ENCODE peak calls at places on chromosomes 16 and 17, in five cellular contexts. R, T, P, N and H are unnamed samples.

GRCh38 chr16:56343661-56344517 is 81.5 kb downstream of the AMFR start:
- DNase-seq in R (no peak), T (no peak), P (no peak), N (no peak), H (no peak)

GRCh38 chr16:9049241-9049640 is 42.2 kb upstream of the HAPSTR1 start:
- DNase-seq in R (peak; percentile 97), T (no peak), P (no peak), N (no peak), H (no peak)

GRCh38 chr17:3982113-3982512 is 17.9 kb upstream of the ATP2A3 start:
- DNase-seq in R (no peak), T (no peak), P (no peak), N (no peak), H (peak; percentile 65)

GRCh38 chr16:2897110-2897509 is 14.1 kb downstream of the FLYWCH2 start:
- DNase-seq in R (peak; percentile 58), T (no peak), P (no peak), N (no peak), H (no peak)

GRCh38 chr16:88769617-88770458 is 15.2 kb downstream of the PIEZO1 start:
- DNase-seq in R (no peak), T (peak; percentile 61), P (no peak), N (peak; percentile 78), H (peak; percentile 86)

GRCh38 chr16:76668207-76668725 is 391.1 kb downstream of the CNTNAP4 start:
- DNase-seq in R (no peak), T (no peak), P (no peak), N (peak; percentile 1), H (no peak)

GRCh38 chr17:17051791-17052461 is 9.7 kb downstream of the MPRIP start:
- DNase-seq in R (peak; percentile 15), T (peak; percentile 57), P (no peak), N (no peak), H (peak; percentile 68)

GRCh38 chr17:8076502-8077266 is 10.8 kb downstream of the ALOX12B start:
- DNase-seq in R (no peak), T (no peak), P (no peak), N (no peak), H (no peak)

GRCh38 chr17:27296427-27296979 is 2.6 kb downstream of the WSB1 start:
- DNase-seq in R (peak; percentile 85), T (no peak), P (no peak), N (no peak), H (no peak)

GRCh38 chr16:4388275-4389021 is 16.8 kb downstream of the VASN start:
- DNase-seq in R (no peak), T (no peak), P (no peak), N (no peak), H (no peak)

GRCh38 chr17:7074931-7075330 is 5.1 kb downstream of the CLEC10A start:
- DNase-seq in R (no peak), T (no peak), P (no peak), N (no peak), H (no peak)

GRCh38 chr17:59356543-59357218 is 25.2 kb downstream of the YPEL2 start:
- DNase-seq in R (peak; percentile 73), T (no peak), P (no peak), N (no peak), H (no peak)

GRCh38 chr16:28495795-28496749 is 1.6 kb downstream of the APOBR start:
- DNase-seq in R (no peak), T (no peak), P (no peak), N (no peak), H (no peak)

GRCh38 chr17:72188801-72189200 is 68.0 kb downstream of the SOX9 start:
- DNase-seq in R (no peak), T (no peak), P (no peak), N (no peak), H (no peak)

GRCh38 chr17:1275205-1275961 is 4.1 kb upstream of the TRARG1 start:
- DNase-seq in R (no peak), T (no peak), P (no peak), N (no peak), H (no peak)

GRCh38 chr16:55264949-55265348 is 59.1 kb upstream of the IRX6 start:
- DNase-seq in R (no peak), T (no peak), P (no peak), N (no peak), H (no peak)

GRCh38 chr17:51445934-51446333 is 185.6 kb downstream of the UTP18 start:
- DNase-seq in R (no peak), T (no peak), P (no peak), N (no peak), H (no peak)

GRCh38 chr16:80016689-80017088 is 416.2 kb upstream of the MAF start:
- DNase-seq in R (no peak), T (no peak), P (no peak), N (no peak), H (no peak)
- H3K27ac ChIP-seq in R (no peak overlapping the region), T (no peak overlapping the region), P (no peak overlapping the region), N (no peak overlapping the region), H (no peak overlapping the region)

DNA sequence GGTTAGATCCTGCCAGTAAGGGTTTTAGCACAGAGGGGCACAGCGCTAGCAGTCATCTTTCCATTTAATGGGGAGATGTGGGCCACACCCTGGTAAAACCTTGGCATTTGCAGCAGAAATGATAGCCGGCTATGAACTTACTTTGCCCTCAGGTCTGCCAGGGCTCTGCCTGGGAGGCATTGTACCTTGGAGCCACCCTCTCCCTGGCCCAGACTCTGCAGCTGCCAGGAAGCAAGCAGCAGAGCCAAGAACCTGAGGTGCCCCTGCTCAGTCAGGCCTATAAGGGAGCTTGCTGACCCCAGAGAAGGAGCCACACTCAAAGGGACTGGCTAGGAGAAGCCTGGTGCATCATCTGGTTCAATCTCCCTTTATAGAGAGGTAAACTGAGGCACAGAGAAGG is 23.7 kb upstream of the PHF12 start:
- DNase-seq in R (no peak), T (no peak), P (no peak), N (no peak), H (no peak)
- H3K27me3 ChIP-seq in R (peaks cover 84% of the 10 kb centered on the region), T (no peaks in the 10 kb centered on the region), P (no peaks in the 10 kb centered on the region), N (no peaks in the 10 kb centered on the region), H (no peaks in the 10 kb centered on the region)

DNA sequence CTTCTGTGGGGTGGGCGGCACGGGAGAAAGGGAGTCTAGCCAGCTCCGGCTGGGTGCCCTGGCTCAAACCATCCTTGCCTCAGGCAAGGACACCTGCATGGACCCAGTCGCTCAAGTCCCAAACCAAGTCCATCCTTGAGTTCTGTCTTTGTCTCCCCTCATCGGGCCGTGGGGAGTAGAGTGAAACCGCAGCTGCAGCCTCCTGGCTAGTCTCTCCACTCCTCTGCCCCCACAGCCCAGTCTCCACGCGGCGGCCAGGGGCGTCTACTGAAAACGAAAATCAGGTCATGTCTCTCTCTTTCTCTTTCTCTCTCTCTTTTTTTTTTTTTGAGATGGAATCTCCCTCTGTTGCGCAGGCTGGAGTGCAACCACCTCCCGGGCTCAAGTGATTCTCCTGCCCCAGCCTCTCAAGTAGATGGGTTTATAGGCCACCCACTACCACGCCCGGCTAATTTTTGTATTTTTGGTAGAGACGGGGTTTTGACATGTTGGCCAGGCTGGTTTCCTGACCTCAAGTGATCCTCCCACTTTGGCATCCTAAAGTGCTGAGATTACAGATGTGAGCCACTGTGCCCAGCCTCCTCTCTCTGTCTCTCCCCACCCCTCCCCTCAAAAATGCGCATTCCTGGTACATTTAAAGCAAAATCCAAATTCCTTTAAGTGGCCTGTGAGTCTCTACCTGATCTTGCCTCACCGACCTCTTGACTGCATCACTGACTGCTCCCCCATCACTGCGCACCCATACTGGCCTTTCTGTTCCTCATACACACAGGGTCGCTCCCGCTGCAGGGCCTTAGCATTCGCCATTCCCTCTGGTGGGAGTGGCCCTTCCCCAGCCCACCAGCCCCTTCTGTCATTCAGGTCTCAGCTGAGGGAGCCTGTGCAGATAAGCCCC is 17.7 kb upstream of the RMI2 start:
- DNase-seq in R (no peak), T (peak; percentile 53), P (no peak), N (no peak), H (no peak)
- H3K27ac ChIP-seq in R (peak overlapping the region; percentile 92), T (peak overlapping the region; percentile 63), P (no peak overlapping the region), N (peak overlapping the region; percentile 82), H (no peak overlapping the region)

DNA sequence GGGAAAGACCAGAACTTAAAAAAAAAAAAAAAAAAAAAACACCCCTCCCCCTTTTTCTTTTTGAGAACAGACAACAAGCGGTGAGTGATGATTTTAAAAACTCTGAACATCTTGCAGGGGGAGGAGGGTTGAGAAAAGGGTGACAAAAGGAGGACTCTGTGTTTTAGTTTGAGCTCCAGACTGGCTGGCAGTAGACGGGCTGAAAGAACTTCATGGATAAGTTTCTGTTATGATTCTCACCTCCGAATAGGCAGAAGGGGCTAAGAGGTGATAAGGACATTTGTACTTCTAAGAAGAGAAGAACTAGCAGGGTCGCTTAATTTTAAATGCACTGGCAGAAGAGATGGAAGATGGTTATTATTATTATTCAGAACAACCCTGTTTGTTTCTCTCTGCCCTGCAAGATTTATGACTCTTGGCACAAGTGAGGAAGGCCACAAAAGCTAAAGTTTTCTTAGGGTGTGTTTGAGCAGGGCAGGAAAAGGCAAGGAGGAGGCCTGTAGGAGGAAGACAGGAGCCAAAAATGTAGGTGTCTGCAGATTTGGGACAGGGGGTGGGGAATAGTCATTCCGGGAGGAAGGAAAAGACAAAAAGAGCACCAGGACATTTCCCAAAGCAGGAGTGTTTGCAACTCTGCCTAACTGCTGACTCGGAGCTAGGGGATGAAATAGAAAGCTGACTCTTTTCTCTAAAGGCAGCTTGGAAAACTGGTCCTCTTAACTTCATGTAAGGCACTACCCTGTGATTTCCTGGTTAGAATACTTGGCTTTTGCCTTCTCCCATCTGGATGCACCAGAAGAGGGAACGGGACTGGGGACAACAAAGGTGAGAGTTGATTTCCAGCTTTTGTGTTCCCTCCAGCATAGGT is 11.9 kb upstream of the HOXB2 start:
- DNase-seq in R (peak; percentile 57), T (no peak), P (no peak), N (peak; percentile 53), H (no peak)
- H3K27me3 ChIP-seq in R (no peaks in the 10 kb centered on the region), T (no peaks in the 10 kb centered on the region), P (peaks cover 4% of the 10 kb centered on the region), N (no peaks in the 10 kb centered on the region), H (peaks cover 25% of the 10 kb centered on the region)

GRCh38 chr16:30085247-30085646 is 6.5 kb downstream of the TBX6 start:
- DNase-seq in R (no peak), T (no peak), P (no peak), N (no peak), H (no peak)

GRCh38 chr16:30083216-30084055 is 7.6 kb downstream of the PPP4C start:
- DNase-seq in R (no peak), T (no peak), P (no peak), N (no peak), H (no peak)

GRCh38 chr16:30084096-30084815 is 7.5 kb downstream of the TBX6 start:
- DNase-seq in R (no peak), T (no peak), P (no peak), N (no peak), H (no peak)

GRCh38 chr16:30085820-30086219 is 5.9 kb downstream of the TBX6 start:
- DNase-seq in R (no peak), T (no peak), P (no peak), N (no peak), H (no peak)

DNA sequence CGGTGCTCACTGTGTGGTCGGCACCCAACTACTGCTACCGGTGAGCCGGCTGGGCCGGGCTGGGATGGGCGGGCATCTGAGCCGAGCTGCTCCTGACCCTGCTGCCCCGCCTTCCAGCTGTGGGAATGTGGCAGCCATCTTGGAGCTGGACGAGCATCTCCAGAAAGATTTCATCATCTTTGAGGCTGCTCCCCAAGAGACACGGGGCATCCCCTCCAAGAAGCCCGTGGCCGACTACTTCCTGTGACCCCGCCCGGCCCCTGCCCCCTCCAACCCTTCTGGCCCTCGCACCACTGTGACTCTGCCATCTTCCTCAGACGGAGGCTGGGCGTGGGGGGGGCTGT is 6.9 kb downstream of the TBX6 start:
- DNase-seq in R (no peak), T (no peak), P (peak; percentile 56), N (no peak), H (no peak)
- H3K27ac ChIP-seq in R (no peak overlapping the region), T (no peak overlapping the region), P (peak overlapping the region; percentile 63), N (no peak overlapping the region), H (no peak overlapping the region)

GRCh38 chr17:45425984-45426413 is 6.7 kb downstream of the ARHGAP27 start:
- DNase-seq in R (no peak), T (no peak), P (no peak), N (no peak), H (no peak)
- H3K27me3 ChIP-seq in R (peaks cover 40% of the 10 kb centered on the region), T (peaks cover 24% of the 10 kb centered on the region), P (no peaks in the 10 kb centered on the region), N (peaks cover 27% of the 10 kb centered on the region), H (no peaks in the 10 kb centered on the region)